ENCODE peak calls at places on chromosomes 11 and 22, in seven cellular contexts. One of them, this sample, is unnamed.

GRCh38 chr11:83241291-83241946 is 44.7 kb downstream of the CCDC90B start:
- DNase-seq in suprapubic skin: no peak
- DNase-seq in transverse colon: peak
- DNase-seq in stomach: peak
- DNase-seq in K562: peak
- DNase-seq in A549: peak
- DNase-seq in esophagus muscularis mucosa: no peak
- DNase-seq in this sample: peak

GRCh38 chr22:19862616-19863246 is 8.1 kb upstream of the GNB1L start:
- DNase-seq in A549: no peak
- DNase-seq in stomach: no peak
- DNase-seq in K562: no peak
- DNase-seq in esophagus muscularis mucosa: no peak
- DNase-seq in suprapubic skin: no peak
- DNase-seq in transverse colon: no peak
- DNase-seq in this sample: no peak

GRCh38 chr22:45977003-45977395 is at the start of gene WNT7B:
- DNase-seq in suprapubic skin: no peak
- DNase-seq in esophagus muscularis mucosa: no peak
- DNase-seq in transverse colon: no peak
- DNase-seq in A549: peak
- DNase-seq in K562: peak
- DNase-seq in stomach: no peak
- DNase-seq in this sample: no peak

GRCh38 chr11:27553186-27553585 is 46.6 kb upstream of the LIN7C start:
- DNase-seq in transverse colon: no peak
- DNase-seq in esophagus muscularis mucosa: no peak
- DNase-seq in suprapubic skin: no peak
- DNase-seq in A549: no peak
- DNase-seq in stomach: no peak
- DNase-seq in K562: no peak
- DNase-seq in this sample: no peak

GRCh38 chr11:19829109-19829790 is 116.6 kb downstream of the NAV2 start:
- DNase-seq in transverse colon: peak
- DNase-seq in K562: no peak
- DNase-seq in A549: no peak
- DNase-seq in stomach: no peak
- DNase-seq in esophagus muscularis mucosa: no peak
- DNase-seq in suprapubic skin: no peak
- DNase-seq in this sample: no peak

GRCh38 chr11:100706179-100706578 is 19.1 kb downstream of the ARHGAP42 start:
- DNase-seq in suprapubic skin: no peak
- DNase-seq in K562: no peak
- DNase-seq in transverse colon: no peak
- DNase-seq in esophagus muscularis mucosa: no peak
- DNase-seq in A549: no peak
- DNase-seq in stomach: no peak
- DNase-seq in this sample: no peak

GRCh38 chr22:31295831-31296230 is 3.5 kb upstream of the PIK3IP1 start:
- DNase-seq in stomach: no peak
- DNase-seq in transverse colon: no peak
- DNase-seq in suprapubic skin: no peak
- DNase-seq in A549: no peak
- DNase-seq in K562: peak
- DNase-seq in esophagus muscularis mucosa: no peak
- DNase-seq in this sample: no peak

GRCh38 chr11:105229257-105229656 is 89.7 kb upstream of the CARD18 start:
- DNase-seq in A549: no peak
- DNase-seq in esophagus muscularis mucosa: no peak
- DNase-seq in transverse colon: no peak
- DNase-seq in stomach: no peak
- DNase-seq in suprapubic skin: no peak
- DNase-seq in K562: no peak
- DNase-seq in this sample: no peak

GRCh38 chr11:122045181-122045586 is 70.8 kb downstream of the BLID start:
- DNase-seq in suprapubic skin: no peak
- DNase-seq in A549: no peak
- DNase-seq in stomach: no peak
- DNase-seq in transverse colon: no peak
- DNase-seq in esophagus muscularis mucosa: no peak
- DNase-seq in K562: no peak
- DNase-seq in this sample: no peak

GRCh38 chr11:108241370-108242037 is 18.6 kb downstream of the ATM start:
- DNase-seq in K562: no peak
- DNase-seq in A549: no peak
- DNase-seq in transverse colon: no peak
- DNase-seq in stomach: no peak
- DNase-seq in esophagus muscularis mucosa: no peak
- DNase-seq in suprapubic skin: no peak
- DNase-seq in this sample: no peak

GRCh38 chr11:29405305-29405704 is 611.5 kb downstream of the KCNA4 start:
- DNase-seq in K562: no peak
- DNase-seq in esophagus muscularis mucosa: no peak
- DNase-seq in suprapubic skin: no peak
- DNase-seq in stomach: no peak
- DNase-seq in transverse colon: no peak
- DNase-seq in A549: no peak
- DNase-seq in this sample: no peak

GRCh38 chr11:111283945-111284481 is 14.3 kb upstream of the POU2AF3 start:
- DNase-seq in esophagus muscularis mucosa: peak
- DNase-seq in stomach: peak
- DNase-seq in suprapubic skin: no peak
- DNase-seq in transverse colon: peak
- DNase-seq in A549: no peak
- DNase-seq in K562: no peak
- DNase-seq in this sample: peak

GRCh38 chr11:133834399-133835257 is 10.7 kb downstream of the SPATA19 start:
- DNase-seq in esophagus muscularis mucosa: no peak
- DNase-seq in transverse colon: no peak
- DNase-seq in stomach: no peak
- DNase-seq in suprapubic skin: no peak
- DNase-seq in K562: no peak
- DNase-seq in A549: no peak
- DNase-seq in this sample: no peak

GRCh38 chr11:61828629-61829407 is 718 bp downstream of the FADS2 start:
- DNase-seq in stomach: no peak
- DNase-seq in K562: no peak
- DNase-seq in A549: peak
- DNase-seq in esophagus muscularis mucosa: peak
- DNase-seq in transverse colon: no peak
- DNase-seq in suprapubic skin: no peak
- DNase-seq in this sample: peak

GRCh38 chr11:20474176-20474950 is 86.8 kb downstream of the PRMT3 start:
- DNase-seq in A549: no peak
- DNase-seq in transverse colon: no peak
- DNase-seq in suprapubic skin: no peak
- DNase-seq in esophagus muscularis mucosa: no peak
- DNase-seq in stomach: no peak
- DNase-seq in K562: peak
- DNase-seq in this sample: no peak

GRCh38 chr11:126431401-126432064 is 76.0 kb downstream of the ST3GAL4 start:
- DNase-seq in stomach: peak
- DNase-seq in K562: no peak
- DNase-seq in A549: peak
- DNase-seq in transverse colon: peak
- DNase-seq in suprapubic skin: peak
- DNase-seq in esophagus muscularis mucosa: peak
- DNase-seq in this sample: peak

GRCh38 chr11:35662061-35662648 is 420 bp upstream of the TRIM44 start:
- DNase-seq in A549: peak
- DNase-seq in suprapubic skin: no peak
- DNase-seq in esophagus muscularis mucosa: no peak
- DNase-seq in K562: no peak
- DNase-seq in stomach: no peak
- DNase-seq in transverse colon: peak
- DNase-seq in this sample: no peak

GRCh38 chr11:60830478-60831142 is 11.3 kb upstream of the CCDC86 start:
- DNase-seq in esophagus muscularis mucosa: no peak
- DNase-seq in stomach: no peak
- DNase-seq in A549: no peak
- DNase-seq in transverse colon: no peak
- DNase-seq in K562: no peak
- DNase-seq in suprapubic skin: no peak
- DNase-seq in this sample: no peak

GRCh38 chr22:42169055-42169469 is 38.5 kb upstream of the CYP2D6 start:
- DNase-seq in A549: peak
- DNase-seq in transverse colon: peak
- DNase-seq in suprapubic skin: no peak
- DNase-seq in stomach: peak
- DNase-seq in K562: peak
- DNase-seq in esophagus muscularis mucosa: no peak
- DNase-seq in this sample: peak

GRCh38 chr11:27807594-27807993 is 107.3 kb upstream of the BDNF start:
- DNase-seq in K562: no peak
- DNase-seq in transverse colon: no peak
- DNase-seq in stomach: no peak
- DNase-seq in suprapubic skin: no peak
- DNase-seq in esophagus muscularis mucosa: no peak
- DNase-seq in A549: no peak
- DNase-seq in this sample: no peak

GRCh38 chr11:91795139-91795887 is 429.3 kb upstream of the FAT3 start:
- DNase-seq in esophagus muscularis mucosa: no peak
- DNase-seq in suprapubic skin: no peak
- DNase-seq in stomach: no peak
- DNase-seq in A549: no peak
- DNase-seq in K562: no peak
- DNase-seq in transverse colon: no peak
- DNase-seq in this sample: no peak

GRCh38 chr11:131759140-131759539 is 388.7 kb downstream of the NTM start:
- DNase-seq in transverse colon: no peak
- DNase-seq in A549: no peak
- DNase-seq in K562: no peak
- DNase-seq in stomach: no peak
- DNase-seq in esophagus muscularis mucosa: peak
- DNase-seq in suprapubic skin: no peak
- DNase-seq in this sample: no peak

GRCh38 chr22:36325163-36326031 is 62.4 kb downstream of the MYH9 start:
- DNase-seq in transverse colon: peak
- DNase-seq in suprapubic skin: no peak
- DNase-seq in A549: no peak
- DNase-seq in esophagus muscularis mucosa: no peak
- DNase-seq in K562: no peak
- DNase-seq in stomach: peak
- DNase-seq in this sample: no peak

GRCh38 chr22:17823226-17823625 is 49.0 kb upstream of the BID start:
- DNase-seq in suprapubic skin: no peak
- DNase-seq in transverse colon: no peak
- DNase-seq in esophagus muscularis mucosa: no peak
- DNase-seq in A549: no peak
- DNase-seq in K562: no peak
- DNase-seq in stomach: no peak
- DNase-seq in this sample: no peak

GRCh38 chr11:47253660-47254059 is 4.1 kb upstream of the NR1H3 start:
- DNase-seq in K562: no peak
- DNase-seq in stomach: no peak
- DNase-seq in esophagus muscularis mucosa: no peak
- DNase-seq in suprapubic skin: no peak
- DNase-seq in A549: no peak
- DNase-seq in transverse colon: peak
- DNase-seq in this sample: no peak

GRCh38 chr11:35011389-35011788 is 95.0 kb downstream of the PDHX start:
- DNase-seq in stomach: no peak
- DNase-seq in A549: no peak
- DNase-seq in esophagus muscularis mucosa: no peak
- DNase-seq in transverse colon: no peak
- DNase-seq in K562: no peak
- DNase-seq in suprapubic skin: no peak
- DNase-seq in this sample: no peak

DNA sequence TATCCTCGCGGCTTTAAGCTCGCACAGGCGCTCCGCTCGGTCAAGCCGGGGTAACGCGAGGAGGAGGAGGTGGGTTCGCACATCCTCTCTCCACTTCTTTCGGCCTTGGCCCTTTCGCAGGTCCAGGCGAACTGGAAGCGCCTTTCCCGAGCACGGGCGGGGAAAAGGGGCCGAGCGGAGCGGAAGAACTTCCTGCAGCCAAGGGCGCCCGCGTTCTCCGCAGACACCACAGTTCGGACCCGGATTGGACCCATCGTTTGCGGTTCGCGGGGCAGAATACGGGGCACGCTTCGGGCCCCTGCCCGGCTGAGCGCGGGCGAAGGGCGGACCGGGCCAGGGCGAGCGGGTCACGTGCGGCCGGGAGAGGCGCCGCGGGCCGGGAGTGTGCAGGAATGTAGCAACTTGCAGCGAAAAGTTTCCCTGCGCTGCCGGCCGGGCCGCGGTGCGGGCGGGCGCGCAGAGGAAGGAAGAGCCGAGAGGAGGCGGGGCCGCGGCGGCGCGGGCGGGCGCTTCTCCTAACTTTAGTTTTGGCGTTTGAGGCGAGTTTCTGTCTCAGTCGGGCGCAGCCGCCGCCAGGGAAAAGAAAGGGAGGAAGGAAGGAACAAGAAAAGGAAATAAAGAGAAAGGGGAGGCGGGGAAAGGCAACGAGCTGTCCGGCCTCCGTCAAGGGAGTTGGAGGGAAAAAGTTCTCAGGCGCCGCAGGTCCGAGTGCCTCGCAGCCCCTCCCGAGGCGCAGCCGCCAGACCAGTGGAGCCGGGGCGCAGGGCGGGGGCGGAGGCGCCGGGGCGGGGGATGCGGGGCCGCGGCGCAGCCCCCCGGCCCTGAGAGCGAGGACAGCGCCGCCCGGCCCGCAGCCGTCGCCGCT is at the start of gene YAP1:
- DNase-seq in transverse colon: peak
- DNase-seq in esophagus muscularis mucosa: peak
- DNase-seq in suprapubic skin: peak
- DNase-seq in A549: peak
- DNase-seq in stomach: peak
- DNase-seq in K562: peak
- DNase-seq in this sample: peak
- TF ChIP-seq EP300 in transverse colon: no peak
- TF ChIP-seq EP300 in esophagus muscularis mucosa: no peak
- TF ChIP-seq EP300 in suprapubic skin: no peak
- TF ChIP-seq EP300 in A549: no peak
- TF ChIP-seq EP300 in stomach: no peak
- TF ChIP-seq EP300 in K562: no peak
- TF ChIP-seq EP300 in this sample: peak

GRCh38 chr11:67630230-67630942 is 649 bp upstream of the NUDT8 start:
- DNase-seq in K562: peak
- DNase-seq in transverse colon: peak
- DNase-seq in A549: peak
- DNase-seq in stomach: peak
- DNase-seq in suprapubic skin: peak
- DNase-seq in esophagus muscularis mucosa: peak
- DNase-seq in this sample: peak
- TF ChIP-seq EP300 in K562: no peak
- TF ChIP-seq EP300 in transverse colon: no peak
- TF ChIP-seq EP300 in A549: no peak
- TF ChIP-seq EP300 in stomach: no peak
- TF ChIP-seq EP300 in suprapubic skin: no peak
- TF ChIP-seq EP300 in esophagus muscularis mucosa: no peak
- TF ChIP-seq EP300 in this sample: no peak

GRCh38 chr11:119339581-119340334 is 925 bp downstream of the C1QTNF5 start:
- DNase-seq in stomach: peak
- DNase-seq in suprapubic skin: no peak
- DNase-seq in K562: peak
- DNase-seq in A549: no peak
- DNase-seq in esophagus muscularis mucosa: no peak
- DNase-seq in transverse colon: peak
- DNase-seq in this sample: peak
- TF ChIP-seq EP300 in stomach: no peak
- TF ChIP-seq EP300 in suprapubic skin: no peak
- TF ChIP-seq EP300 in K562: no peak
- TF ChIP-seq EP300 in A549: no peak
- TF ChIP-seq EP300 in esophagus muscularis mucosa: no peak
- TF ChIP-seq EP300 in transverse colon: no peak
- TF ChIP-seq EP300 in this sample: no peak

GRCh38 chr11:65662802-65663633 is at the start of gene RELA:
- DNase-seq in K562: peak
- DNase-seq in transverse colon: peak
- DNase-seq in esophagus muscularis mucosa: peak
- DNase-seq in A549: peak
- DNase-seq in suprapubic skin: peak
- DNase-seq in stomach: peak
- DNase-seq in this sample: peak
- TF ChIP-seq EP300 in K562: no peak
- TF ChIP-seq EP300 in transverse colon: peak
- TF ChIP-seq EP300 in esophagus muscularis mucosa: no peak
- TF ChIP-seq EP300 in A549: no peak
- TF ChIP-seq EP300 in suprapubic skin: no peak
- TF ChIP-seq EP300 in stomach: no peak
- TF ChIP-seq EP300 in this sample: no peak

This sample was measured in ovary.